ENCODE peak calls at places on chromosome 9, in five cellular contexts. R is IMR-90, T is breast epithelium, K is transverse colon, O is GM12878. M is an unnamed sample.
A peak's percentile ranks its signal among the peaks of the same experiment; 100 is the strongest.

GRCh38 chr9:125888220-125888619 is 141.0 kb downstream of the PBX3 start:
- DNase-seq in R (peak; percentile 56), T (no peak), K (no peak), O (no peak), M (no peak)

GRCh38 chr9:38208206-38208901 is 139.3 kb upstream of the SHB start:
- DNase-seq in R (no peak), T (no peak), K (no peak), O (no peak), M (no peak)

GRCh38 chr9:129586647-129587046 is 34.3 kb downstream of the C9orf50 start:
- DNase-seq in R (no peak), T (no peak), K (no peak), O (no peak), M (no peak)

GRCh38 chr9:20524776-20525175 is 97.5 kb downstream of the MLLT3 start:
- DNase-seq in R (no peak), T (no peak), K (peak; percentile 22), O (no peak), M (no peak)

GRCh38 chr9:15135167-15135792 is 171.7 kb downstream of the TTC39B start:
- DNase-seq in R (peak; percentile 69), T (no peak), K (peak; percentile 49), O (no peak), M (no peak)

GRCh38 chr9:29160763-29161353 is 1587.6 kb upstream of the C9orf72 start:
- DNase-seq in R (no peak), T (no peak), K (no peak), O (no peak), M (no peak)

GRCh38 chr9:136007906-136008692 is 46.9 kb upstream of the UBAC1 start:
- DNase-seq in R (peak; percentile 88), T (no peak), K (no peak), O (no peak), M (no peak)

GRCh38 chr9:91744114-91744513 is 205.9 kb downstream of the ROR2 start:
- DNase-seq in R (no peak), T (no peak), K (no peak), O (no peak), M (no peak)

GRCh38 chr9:4904322-4905134 is 80.5 kb upstream of the JAK2 start:
- DNase-seq in R (peak; percentile 74), T (no peak), K (no peak), O (no peak), M (no peak)

GRCh38 chr9:98538203-98538602 is 170.5 kb downstream of the GABBR2 start:
- DNase-seq in R (no peak), T (no peak), K (no peak), O (no peak), M (no peak)

GRCh38 chr9:127942152-127943010 is 4.7 kb upstream of the DPM2 start:
- DNase-seq in R (peak; percentile 54), T (no peak), K (peak; percentile 63), O (no peak), M (no peak)

GRCh38 chr9:114989600-114990410 is 59.4 kb upstream of the TNFSF8 start:
- DNase-seq in R (no peak), T (no peak), K (no peak), O (peak; percentile 17), M (no peak)

GRCh38 chr9:111945216-111945615 is 48.6 kb downstream of the UGCG start:
- DNase-seq in R (peak; percentile 83), T (no peak), K (no peak), O (peak; percentile 65), M (no peak)

GRCh38 chr9:98231770-98232478 is 23.5 kb downstream of the TBC1D2 start:
- DNase-seq in R (peak; percentile 95), T (no peak), K (no peak), O (no peak), M (no peak)

GRCh38 chr9:17578911-17579793 is at the start of gene SH3GL2:
- DNase-seq in R (peak; percentile 4), T (no peak), K (peak; percentile 53), O (no peak), M (no peak)

GRCh38 chr9:38269752-38270151 is 122.8 kb upstream of the ALDH1B1 start:
- DNase-seq in R (no peak), T (no peak), K (no peak), O (no peak), M (no peak)

GRCh38 chr9:129111762-129112151 is 542 bp downstream of the PTPA start:
- DNase-seq in R (peak; percentile 45), T (no peak), K (peak; percentile 49), O (no peak), M (no peak)

GRCh38 chr9:101601904-101602765 is 7.4 kb upstream of the PPP3R2 start:
- DNase-seq in R (peak; percentile 51), T (no peak), K (no peak), O (no peak), M (no peak)

GRCh38 chr9:93038918-93039317 is 19.6 kb upstream of the SUSD3 start:
- DNase-seq in R (no peak), T (no peak), K (no peak), O (no peak), M (no peak)

GRCh38 chr9:92669527-92669889 is 423 bp downstream of the IPPK start:
- DNase-seq in R (no peak), T (peak; percentile 53), K (peak; percentile 37), O (no peak), M (no peak)

GRCh38 chr9:20552874-20553624 is 69.2 kb downstream of the MLLT3 start:
- DNase-seq in R (peak; percentile 25), T (no peak), K (no peak), O (peak; percentile 38), M (no peak)

GRCh38 chr9:71672573-71672972 is 95.7 kb downstream of the CEMIP2 start:
- DNase-seq in R (no peak), T (no peak), K (no peak), O (no peak), M (no peak)

GRCh38 chr9:109469646-109470358 is 28.3 kb downstream of the PTPN3 start:
- DNase-seq in R (peak; percentile 80), T (peak; percentile 60), K (peak; percentile 75), O (peak; percentile 30), M (no peak)

GRCh38 chr9:120625222-120625621 is 45.3 kb upstream of the CDK5RAP2 start:
- DNase-seq in R (peak; percentile 51), T (no peak), K (no peak), O (no peak), M (no peak)

GRCh38 chr9:470041-470781 is 255.5 kb downstream of the DOCK8 start:
- DNase-seq in R (peak; percentile 64), T (peak; percentile 86), K (peak; percentile 90), O (peak; percentile 72), M (peak; percentile 69)
- TF ChIP-seq POLR2A in R (no peak), T (no peak), K (peak; percentile 70), O (peak; percentile 80), M (peak; percentile 41)

GRCh38 chr9:108142504-108143201 is 653.1 kb upstream of the KLF4 start:
- DNase-seq in R (peak; percentile 50), T (peak; percentile 67), K (peak; percentile 85), O (no peak), M (no peak)
- TF ChIP-seq CTCF in R (no peak), T (no peak), K (no peak), O (no peak), M (peak; percentile 23)

DNA sequence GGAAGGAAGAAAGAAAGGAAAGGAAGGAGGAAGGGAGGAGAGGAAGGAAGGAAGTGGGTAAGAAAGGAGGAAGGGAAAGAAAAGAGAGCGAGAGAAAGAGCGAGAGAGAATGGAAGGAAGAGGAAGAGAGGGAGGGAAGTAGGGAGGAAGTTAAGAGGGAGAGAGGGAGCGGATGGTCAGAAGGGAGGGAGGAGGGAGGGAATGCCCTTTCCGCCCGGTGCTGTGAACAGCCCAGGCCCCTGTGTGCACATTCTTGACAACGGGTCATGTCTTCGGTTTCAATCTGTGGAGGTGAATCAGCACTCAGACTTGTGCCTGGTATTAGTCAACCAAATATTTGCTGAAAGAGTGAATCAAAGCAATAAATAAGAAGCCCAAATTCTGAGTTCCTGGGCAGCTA is 39.2 kb downstream of the PRUNE2 start:
- DNase-seq in R (peak; percentile 95), T (no peak), K (no peak), O (no peak), M (no peak)
- H3K27ac ChIP-seq in R (peak overlapping the region; percentile 73), T (no peak overlapping the region), K (peak overlapping the region; percentile 79), O (no peak overlapping the region), M (no peak overlapping the region)

GRCh38 chr9:36487482-36488321 is 85.0 kb upstream of the MELK start:
- DNase-seq in R (peak; percentile 90), T (peak; percentile 79), K (peak; percentile 94), O (peak; percentile 62), M (peak; percentile 32)
- TF ChIP-seq POLR2A in R (peak; percentile 65), T (peak; percentile 26), K (peak; percentile 86), O (peak; percentile 91), M (no peak)

GRCh38 chr9:132644251-132644650 is 25.5 kb downstream of the DDX31 start:
- DNase-seq in R (no peak), T (no peak), K (no peak), O (no peak), M (no peak)
- TF ChIP-seq CTCF in R (no peak), T (no peak), K (no peak), O (peak; percentile 42), M (no peak)

DNA sequence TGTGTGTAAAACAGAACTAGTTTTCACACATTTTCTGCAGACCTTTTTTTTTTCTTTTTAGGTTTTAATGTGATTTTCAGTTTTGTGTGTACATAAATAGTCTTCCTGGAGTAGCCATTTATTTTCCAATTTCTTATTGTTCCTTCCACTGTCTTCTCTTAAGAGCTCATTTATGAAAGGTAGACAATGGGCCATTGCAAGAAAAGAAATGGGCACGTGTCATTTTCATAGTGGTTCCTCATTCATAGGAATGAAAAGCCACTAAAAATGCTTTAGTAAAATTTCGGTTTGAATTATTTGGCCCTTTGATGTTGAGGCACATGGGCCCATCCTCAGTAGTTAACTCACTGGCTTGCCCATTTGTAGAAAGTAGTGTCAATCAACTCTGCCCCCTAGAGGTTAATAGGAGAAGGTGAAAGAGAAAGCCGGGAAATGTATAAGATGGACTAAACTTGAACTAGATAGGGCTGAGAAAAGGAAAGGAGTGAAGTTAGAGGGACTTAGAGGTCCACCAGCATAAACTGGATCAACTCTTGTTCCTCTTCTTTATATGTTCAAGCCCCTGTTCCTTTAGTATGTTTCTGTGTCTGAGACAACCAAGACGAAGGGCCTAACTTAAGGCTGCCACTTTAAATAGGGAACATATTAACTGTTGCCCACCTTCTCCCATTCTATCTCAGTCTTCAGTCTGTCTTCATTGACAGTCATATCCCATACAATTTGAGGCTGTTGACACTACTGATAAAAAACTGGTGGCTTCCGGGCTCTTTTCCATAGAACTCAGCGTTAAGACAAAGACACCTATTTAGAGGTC is 72.6 kb downstream of the SMARCA2 start:
- DNase-seq in R (peak; percentile 52), T (no peak), K (no peak), O (peak; percentile 45), M (no peak)
- H3K27ac ChIP-seq in R (no peak overlapping the region), T (no peak overlapping the region), K (no peak overlapping the region), O (peak overlapping the region; percentile 38), M (no peak overlapping the region)